ENCODE peak calls at places on chromosomes 2 and 18, in six cellular contexts. P is NCI-H1092 treated with DMSO at 0.1 percent for 48 hours, W is transverse colon, Q is A172, Y is GDM1, G is endothelial cell of umbilical vein. K is an unnamed sample.

GRCh38 chr18:51881394-51881793 is 458.6 kb upstream of the DCC start:
- DNase-seq in W (no peak), Y (no peak), P (no peak), Q (no peak), G (no peak), K (no peak)

GRCh38 chr18:62187543-62188378 is 706 bp downstream of the RELCH start:
- DNase-seq in Q (peak), P (peak), G (peak), W (peak), Y (no peak), K (peak)

GRCh38 chr2:61712060-61712459 is 141.8 kb downstream of the FAM161A start:
- DNase-seq in Q (no peak), Y (no peak), G (no peak), P (no peak), W (no peak), K (no peak)

GRCh38 chr2:167144179-167144898 is 256.1 kb downstream of the XIRP2 start:
- DNase-seq in Y (no peak), W (no peak), Q (peak), G (no peak), P (no peak), K (no peak)

GRCh38 chr18:61833978-61834377 is 58.8 kb downstream of the RNF152 start:
- DNase-seq in G (peak), P (no peak), W (no peak), Y (no peak), Q (no peak), K (no peak)

GRCh38 chr2:48510329-48510728 is 19.6 kb upstream of the STON1 start:
- DNase-seq in G (peak), Q (peak), W (no peak), Y (no peak), P (no peak), K (no peak)

GRCh38 chr2:240630771-240631560 is 5.7 kb downstream of the GPR35 start:
- DNase-seq in Y (no peak), P (no peak), W (no peak), Q (no peak), G (no peak), K (no peak)

GRCh38 chr2:204791230-204791629 is 246.0 kb downstream of the PARD3B start:
- DNase-seq in Q (no peak), G (no peak), W (no peak), P (no peak), Y (no peak), K (no peak)

GRCh38 chr2:239854596-239854995 is 170.5 kb downstream of the NDUFA10 start:
- DNase-seq in G (no peak), P (no peak), W (no peak), Y (no peak), Q (no peak), K (no peak)

GRCh38 chr2:196758474-196759377 is 40.8 kb downstream of the GTF3C3 start:
- DNase-seq in Q (peak), W (no peak), G (peak), P (no peak), Y (no peak), K (no peak)

GRCh38 chr2:127012868-127013267 is 94.1 kb downstream of the BIN1 start:
- DNase-seq in W (no peak), G (no peak), P (no peak), Y (no peak), Q (no peak), K (no peak)

GRCh38 chr18:49212819-49213218 is 247.6 kb downstream of the DYM start:
- DNase-seq in P (no peak), W (no peak), Y (no peak), G (no peak), Q (no peak), K (no peak)

GRCh38 chr2:189379287-189379630 is 62.0 kb upstream of the WDR75 start:
- DNase-seq in Q (peak), G (no peak), Y (no peak), W (no peak), P (no peak), K (no peak)

GRCh38 chr18:832085-832681 is 20.1 kb upstream of the YES1 start:
- DNase-seq in P (peak), W (peak), Q (no peak), Y (no peak), G (no peak), K (no peak)

GRCh38 chr18:159037-159652 is 788 bp downstream of the USP14 start:
- DNase-seq in P (no peak), G (peak), Q (peak), W (no peak), Y (no peak), K (peak)

GRCh38 chr2:203650860-203651613 is 55.4 kb upstream of the CD28 start:
- DNase-seq in Y (no peak), W (peak), P (peak), G (peak), Q (peak), K (peak)

K was measured in HEK293T.